ENCODE peak calls at places on chromosomes 13 and 19, in ten cellular contexts. G, B, L, N, I, Z, F, M, V and A are unnamed samples.

GRCh38 chr13:52353116-52353718 is 52.8 kb downstream of the THSD1 start:
- DNase-seq in G (no peak), Z (no peak), N (peak), L (no peak), F (no peak), V (no peak), B (no peak), M (no peak), I (no peak), A (peak)

GRCh38 chr19:40453151-40453735 is 9.1 kb upstream of the SERTAD3 start:
- DNase-seq in M (no peak), F (no peak), G (no peak), V (no peak), N (no peak), B (no peak), I (no peak), L (no peak), Z (no peak), A (no peak)

GRCh38 chr13:112903071-112903577 is 65.9 kb upstream of the MCF2L start:
- DNase-seq in I (no peak), B (no peak), Z (no peak), L (no peak), M (no peak), N (no peak), G (no peak), F (no peak), V (no peak), A (no peak)

GRCh38 chr19:4062576-4063368 is 3.9 kb downstream of the ZBTB7A start:
- DNase-seq in V (peak), F (no peak), G (no peak), N (no peak), I (no peak), L (no peak), M (no peak), Z (no peak), B (no peak), A (peak)

GRCh38 chr13:110525328-110526319 is 35.9 kb downstream of the RAB20 start:
- DNase-seq in N (no peak), F (no peak), B (no peak), G (no peak), I (no peak), V (no peak), L (no peak), M (peak), Z (no peak), A (no peak)

GRCh38 chr13:68676513-68677115 is 1431.0 kb upstream of the ATXN8OS start:
- DNase-seq in M (no peak), V (no peak), L (no peak), Z (no peak), B (no peak), N (no peak), F (no peak), I (no peak), G (no peak), A (no peak)

GRCh38 chr19:45499196-45500180 is 1.2 kb downstream of the PPM1N start:
- DNase-seq in V (peak), Z (no peak), I (peak), M (peak), G (peak), N (peak), F (peak), B (no peak), L (peak), A (no peak)

GRCh38 chr13:89726690-89727435 is 1620.6 kb upstream of the MIR17HG start:
- DNase-seq in M (no peak), G (no peak), F (peak), I (no peak), V (no peak), N (peak), Z (no peak), L (no peak), B (no peak), A (peak)

GRCh38 chr13:72970956-72971355 is 87.8 kb upstream of the KLF5 start:
- DNase-seq in G (no peak), F (no peak), L (no peak), B (no peak), V (no peak), Z (no peak), N (no peak), M (no peak), I (no peak), A (peak)